ENCODE peak calls at places on chromosomes 3 and 15, in five cellular contexts. N, S, E, Q and D are unnamed samples.
A peak's percentile ranks its signal among the peaks of the same experiment; 100 is the strongest.

GRCh38 chr15:78739206-78739605 is 72.1 kb downstream of the ADAMTS7 start:
- DNase-seq in N (no peak), S (no peak), E (no peak), Q (no peak), D (no peak)

GRCh38 chr3:23301817-23302216 is 98.7 kb downstream of the UBE2E2 start:
- DNase-seq in N (no peak), S (no peak), E (no peak), Q (no peak), D (no peak)

GRCh38 chr3:13702226-13702820 is 153.4 kb downstream of the FBLN2 start:
- DNase-seq in N (peak; percentile 6), S (no peak), E (no peak), Q (no peak), D (no peak)

GRCh38 chr3:9826815-9827574 is 16.8 kb downstream of the RPUSD3 start:
- DNase-seq in N (no peak), S (no peak), E (no peak), Q (peak; percentile 73), D (no peak)

GRCh38 chr3:4812509-4812908 is 166.7 kb upstream of the BHLHE40 start:
- DNase-seq in N (no peak), S (no peak), E (no peak), Q (no peak), D (no peak)

GRCh38 chr3:180341516-180341915 is 260.4 kb upstream of the TTC14 start:
- DNase-seq in N (no peak), S (no peak), E (no peak), Q (no peak), D (no peak)

GRCh38 chr3:173983353-173983752 is 585.8 kb downstream of the NLGN1 start:
- DNase-seq in N (no peak), S (no peak), E (no peak), Q (no peak), D (no peak)

GRCh38 chr3:39533226-39533625 is 65.7 kb downstream of the MOBP start:
- DNase-seq in N (no peak), S (no peak), E (no peak), Q (no peak), D (no peak)

GRCh38 chr3:98612587-98612986 is 19.2 kb upstream of the CPOX start:
- DNase-seq in N (no peak), S (no peak), E (no peak), Q (peak; percentile 76), D (no peak)

GRCh38 chr15:58233341-58233740 is 95.2 kb downstream of the AQP9 start:
- DNase-seq in N (no peak), S (no peak), E (no peak), Q (no peak), D (no peak)

GRCh38 chr3:143643905-143644304 is 204.4 kb downstream of the SLC9A9 start:
- DNase-seq in N (no peak), S (no peak), E (no peak), Q (no peak), D (no peak)

GRCh38 chr3:138796761-138797160 is 38.0 kb downstream of the PIK3CB start:
- DNase-seq in N (no peak), S (no peak), E (no peak), Q (no peak), D (no peak)

GRCh38 chr3:161316006-161316689 is 55.2 kb downstream of the SPTSSB start:
- DNase-seq in N (no peak), S (no peak), E (no peak), Q (no peak), D (peak; percentile 13)

GRCh38 chr15:58553365-58553918 is 121.7 kb downstream of the LIPC start:
- DNase-seq in N (no peak), S (no peak), E (no peak), Q (no peak), D (no peak)

GRCh38 chr15:34124656-34125055 is 22.8 kb downstream of the PGBD4 start:
- DNase-seq in N (no peak), S (no peak), E (no peak), Q (no peak), D (no peak)

GRCh38 chr3:156750191-156750873 is 75.8 kb upstream of the LEKR1 start:
- DNase-seq in N (no peak), S (no peak), E (no peak), Q (peak; percentile 33), D (no peak)

GRCh38 chr15:87896926-87897325 is 359.6 kb downstream of the NTRK3 start:
- DNase-seq in N (no peak), S (no peak), E (no peak), Q (no peak), D (no peak)

GRCh38 chr15:79294075-79294474 is 11.6 kb downstream of the ANKRD34C start:
- DNase-seq in N (no peak), S (no peak), E (no peak), Q (no peak), D (no peak)

GRCh38 chr3:94176886-94177285 is 114.0 kb downstream of the NSUN3 start:
- DNase-seq in N (no peak), S (no peak), E (no peak), Q (no peak), D (no peak)

GRCh38 chr3:153634683-153635082 is 472.7 kb downstream of the RAP2B start:
- DNase-seq in N (no peak), S (no peak), E (no peak), Q (no peak), D (no peak)

GRCh38 chr3:13851997-13852637 is 27.8 kb downstream of the WNT7A start:
- DNase-seq in N (no peak), S (no peak), E (no peak), Q (no peak), D (no peak)

GRCh38 chr3:187744169-187745151 is 808 bp downstream of the BCL6 start:
- DNase-seq in N (peak; percentile 48), S (peak; percentile 48), E (peak; percentile 81), Q (no peak), D (peak; percentile 70)
- H3K27ac ChIP-seq in N (peak overlapping the region; percentile 99), S (peak overlapping the region; percentile 98), E (peak overlapping the region; percentile 100), Q (peak overlapping the region; percentile 31), D (peak overlapping the region; percentile 92)

DNA sequence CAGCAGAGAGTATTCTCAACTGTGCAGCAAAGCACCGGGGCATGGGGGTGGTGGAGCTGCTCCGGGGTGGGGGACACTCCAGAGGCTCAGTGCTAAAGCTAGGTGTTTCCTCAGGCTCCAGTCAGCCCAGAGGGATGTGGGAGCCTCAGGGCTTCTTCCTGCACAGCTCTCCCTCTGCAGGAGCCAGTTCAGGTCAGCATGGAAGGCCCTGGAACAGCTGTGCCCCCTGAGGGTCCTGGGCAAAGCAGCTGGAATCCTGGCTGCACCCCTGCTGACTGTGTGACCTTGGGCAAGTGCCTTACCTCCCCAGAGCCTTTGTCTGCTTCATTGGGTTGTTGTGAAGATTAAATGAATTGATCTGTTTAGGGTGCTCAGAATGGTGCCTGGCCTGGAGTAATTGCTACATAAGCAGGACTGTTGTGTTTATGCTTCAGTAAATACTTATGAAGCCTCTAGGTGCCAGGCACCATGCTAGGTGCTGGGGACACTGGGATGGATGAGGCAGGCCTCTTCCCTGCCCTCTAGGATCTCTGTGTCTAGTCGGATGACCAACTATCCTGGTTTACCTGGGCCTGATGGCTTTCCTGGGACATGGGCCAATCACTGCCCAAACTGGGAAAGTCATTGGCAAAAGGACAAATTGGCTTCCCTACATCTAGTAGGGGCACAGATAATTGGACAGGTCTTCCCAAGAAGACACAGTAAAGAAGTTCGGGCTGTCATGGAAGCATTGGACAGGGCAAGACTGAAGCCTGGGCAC is 64.2 kb upstream of the LCTL start:
- DNase-seq in N (no peak), S (no peak), E (no peak), Q (no peak), D (no peak)
- H3K27ac ChIP-seq in N (peak overlapping the region; percentile 56), S (no peak overlapping the region), E (no peak overlapping the region), Q (no peak overlapping the region), D (no peak overlapping the region)

GRCh38 chr15:60649845-60650548 is 171.1 kb upstream of the ICE2 start:
- DNase-seq in N (no peak), S (no peak), E (no peak), Q (no peak), D (no peak)
- H3K27ac ChIP-seq in N (no peak overlapping the region), S (no peak overlapping the region), E (no peak overlapping the region), Q (no peak overlapping the region), D (peak overlapping the region; percentile 59)

GRCh38 chr15:74696398-74696729 is 540 bp upstream of the EDC3 start:
- DNase-seq in N (no peak), S (no peak), E (no peak), Q (no peak), D (no peak)
- H3K27ac ChIP-seq in N (peak overlapping the region; percentile 86), S (peak overlapping the region; percentile 72), E (peak overlapping the region; percentile 77), Q (no peak overlapping the region), D (peak overlapping the region; percentile 78)

GRCh38 chr15:63353887-63354286 is 27.8 kb downstream of the CA12 start:
- DNase-seq in N (no peak), S (no peak), E (no peak), Q (no peak), D (no peak)
- H3K27ac ChIP-seq in N (no peak overlapping the region), S (no peak overlapping the region), E (no peak overlapping the region), Q (no peak overlapping the region), D (no peak overlapping the region)